ENCODE peak calls at places on chromosomes 11 and 22, in seven cellular contexts. One of them, this sample, is unnamed.

GRCh38 chr22:24503137-24503850 is 8.2 kb downstream of the UPB1 start:
- DNase-seq in brain microvascular endothelial cell: peak
- DNase-seq in endothelial cell of umbilical vein: peak
- DNase-seq in H9: peak
- DNase-seq in psoas muscle: peak
- DNase-seq in transverse colon: peak
- DNase-seq in right lobe of liver: peak
- DNase-seq in this sample: peak

GRCh38 chr22:39106326-39106725 is 9.3 kb downstream of the APOBEC3H start:
- DNase-seq in brain microvascular endothelial cell: no peak
- DNase-seq in endothelial cell of umbilical vein: no peak
- DNase-seq in H9: no peak
- DNase-seq in psoas muscle: no peak
- DNase-seq in transverse colon: no peak
- DNase-seq in right lobe of liver: no peak
- DNase-seq in this sample: no peak

GRCh38 chr22:25735657-25736056 is 6.3 kb upstream of the MYO18B start:
- DNase-seq in brain microvascular endothelial cell: no peak
- DNase-seq in endothelial cell of umbilical vein: no peak
- DNase-seq in H9: no peak
- DNase-seq in psoas muscle: no peak
- DNase-seq in transverse colon: no peak
- DNase-seq in right lobe of liver: no peak
- DNase-seq in this sample: no peak

GRCh38 chr11:46392421-46393230 is 1.1 kb upstream of the CHRM4 start:
- DNase-seq in brain microvascular endothelial cell: peak
- DNase-seq in endothelial cell of umbilical vein: peak
- DNase-seq in H9: peak
- DNase-seq in psoas muscle: peak
- DNase-seq in transverse colon: peak
- DNase-seq in right lobe of liver: peak
- DNase-seq in this sample: peak

GRCh38 chr11:66070604-66071325 is 693 bp downstream of the PACS1 start:
- DNase-seq in brain microvascular endothelial cell: no peak
- DNase-seq in endothelial cell of umbilical vein: peak
- DNase-seq in H9: peak
- DNase-seq in psoas muscle: peak
- DNase-seq in transverse colon: peak
- DNase-seq in right lobe of liver: peak
- DNase-seq in this sample: peak

GRCh38 chr22:20198527-20199319 is 47.9 kb upstream of the CCDC188 start:
- DNase-seq in brain microvascular endothelial cell: no peak
- DNase-seq in endothelial cell of umbilical vein: no peak
- DNase-seq in H9: no peak
- DNase-seq in psoas muscle: no peak
- DNase-seq in transverse colon: no peak
- DNase-seq in right lobe of liver: no peak
- DNase-seq in this sample: no peak

GRCh38 chr11:122893131-122893530 is 10.6 kb downstream of the JHY start:
- DNase-seq in brain microvascular endothelial cell: no peak
- DNase-seq in endothelial cell of umbilical vein: no peak
- DNase-seq in H9: no peak
- DNase-seq in psoas muscle: no peak
- DNase-seq in transverse colon: no peak
- DNase-seq in right lobe of liver: no peak
- DNase-seq in this sample: no peak

GRCh38 chr11:89416961-89417360 is 74.2 kb downstream of the NOX4 start:
- DNase-seq in brain microvascular endothelial cell: no peak
- DNase-seq in endothelial cell of umbilical vein: no peak
- DNase-seq in H9: no peak
- DNase-seq in psoas muscle: no peak
- DNase-seq in transverse colon: no peak
- DNase-seq in right lobe of liver: no peak
- DNase-seq in this sample: no peak

GRCh38 chr11:119751281-119752060 is 22.5 kb upstream of the NECTIN1 start:
- DNase-seq in brain microvascular endothelial cell: no peak
- DNase-seq in endothelial cell of umbilical vein: no peak
- DNase-seq in H9: no peak
- DNase-seq in psoas muscle: no peak
- DNase-seq in transverse colon: no peak
- DNase-seq in right lobe of liver: no peak
- DNase-seq in this sample: no peak

GRCh38 chr11:93236741-93237675 is 39.2 kb upstream of the SLC36A4 start:
- DNase-seq in brain microvascular endothelial cell: peak
- DNase-seq in endothelial cell of umbilical vein: peak
- DNase-seq in H9: peak
- DNase-seq in psoas muscle: no peak
- DNase-seq in transverse colon: peak
- DNase-seq in right lobe of liver: no peak
- DNase-seq in this sample: peak

GRCh38 chr11:83819936-83820549 is 533.9 kb upstream of the CCDC90B start:
- DNase-seq in brain microvascular endothelial cell: peak
- DNase-seq in endothelial cell of umbilical vein: peak
- DNase-seq in H9: no peak
- DNase-seq in psoas muscle: no peak
- DNase-seq in transverse colon: no peak
- DNase-seq in right lobe of liver: no peak
- DNase-seq in this sample: no peak

GRCh38 chr11:87740968-87741367 is 434.3 kb downstream of the RAB38 start:
- DNase-seq in brain microvascular endothelial cell: no peak
- DNase-seq in endothelial cell of umbilical vein: no peak
- DNase-seq in H9: no peak
- DNase-seq in psoas muscle: no peak
- DNase-seq in transverse colon: no peak
- DNase-seq in right lobe of liver: no peak
- DNase-seq in this sample: no peak

GRCh38 chr11:87740513-87740912 is 434.7 kb downstream of the RAB38 start:
- DNase-seq in brain microvascular endothelial cell: no peak
- DNase-seq in endothelial cell of umbilical vein: no peak
- DNase-seq in H9: no peak
- DNase-seq in psoas muscle: no peak
- DNase-seq in transverse colon: no peak
- DNase-seq in right lobe of liver: no peak
- DNase-seq in this sample: no peak

GRCh38 chr11:87739766-87740165 is 435.5 kb downstream of the RAB38 start:
- DNase-seq in brain microvascular endothelial cell: no peak
- DNase-seq in endothelial cell of umbilical vein: no peak
- DNase-seq in H9: no peak
- DNase-seq in psoas muscle: no peak
- DNase-seq in transverse colon: no peak
- DNase-seq in right lobe of liver: no peak
- DNase-seq in this sample: no peak

GRCh38 chr11:87743002-87743401 is 432.2 kb downstream of the RAB38 start:
- DNase-seq in brain microvascular endothelial cell: no peak
- DNase-seq in endothelial cell of umbilical vein: no peak
- DNase-seq in H9: no peak
- DNase-seq in psoas muscle: no peak
- DNase-seq in transverse colon: no peak
- DNase-seq in right lobe of liver: no peak
- DNase-seq in this sample: no peak
- TF ChIP-seq CTCF in brain microvascular endothelial cell: peak
- TF ChIP-seq CTCF in endothelial cell of umbilical vein: no peak
- TF ChIP-seq CTCF in H9: peak
- TF ChIP-seq CTCF in psoas muscle: peak
- TF ChIP-seq CTCF in transverse colon: no peak
- TF ChIP-seq CTCF in right lobe of liver: no peak
- TF ChIP-seq CTCF in this sample: no peak

DNA sequence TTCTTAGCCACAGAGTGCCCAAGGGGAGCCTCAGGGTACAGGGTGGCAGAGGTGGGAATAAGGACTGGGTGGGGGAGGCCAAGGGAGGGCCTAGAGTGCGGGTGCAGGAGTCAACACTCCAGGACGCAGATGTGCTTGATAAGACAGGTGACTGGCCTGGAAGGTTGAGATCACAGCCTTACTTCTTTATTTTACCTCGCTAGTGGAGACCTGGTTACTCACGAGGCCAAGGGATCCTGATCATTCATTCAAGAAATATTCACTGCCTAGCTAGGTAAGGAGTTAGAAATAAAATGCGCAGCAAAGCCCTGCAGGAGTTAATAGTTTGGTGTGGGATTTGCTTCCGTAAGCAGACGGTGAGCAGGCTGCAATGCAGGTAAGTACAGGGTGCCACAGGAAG is 13.2 kb upstream of the PEX26 start:
- DNase-seq in brain microvascular endothelial cell: no peak
- DNase-seq in endothelial cell of umbilical vein: no peak
- DNase-seq in H9: no peak
- DNase-seq in psoas muscle: no peak
- DNase-seq in transverse colon: no peak
- DNase-seq in right lobe of liver: no peak
- DNase-seq in this sample: no peak
- TF ChIP-seq CTCF in brain microvascular endothelial cell: no peak
- TF ChIP-seq CTCF in endothelial cell of umbilical vein: no peak
- TF ChIP-seq CTCF in H9: no peak
- TF ChIP-seq CTCF in psoas muscle: no peak
- TF ChIP-seq CTCF in transverse colon: no peak
- TF ChIP-seq CTCF in right lobe of liver: no peak
- TF ChIP-seq CTCF in this sample: no peak

GRCh38 chr22:46619830-46620501 is at the start of gene GRAMD4:
- DNase-seq in brain microvascular endothelial cell: no peak
- DNase-seq in endothelial cell of umbilical vein: no peak
- DNase-seq in H9: no peak
- DNase-seq in psoas muscle: peak
- DNase-seq in transverse colon: no peak
- DNase-seq in right lobe of liver: no peak
- DNase-seq in this sample: no peak
- TF ChIP-seq CTCF in brain microvascular endothelial cell: no peak
- TF ChIP-seq CTCF in endothelial cell of umbilical vein: no peak
- TF ChIP-seq CTCF in H9: no peak
- TF ChIP-seq CTCF in psoas muscle: no peak
- TF ChIP-seq CTCF in transverse colon: no peak
- TF ChIP-seq CTCF in right lobe of liver: no peak
- TF ChIP-seq CTCF in this sample: no peak

GRCh38 chr22:44068422-44069191 is 44.5 kb downstream of the PARVB start:
- DNase-seq in brain microvascular endothelial cell: no peak
- DNase-seq in endothelial cell of umbilical vein: no peak
- DNase-seq in H9: no peak
- DNase-seq in psoas muscle: no peak
- DNase-seq in transverse colon: peak
- DNase-seq in right lobe of liver: no peak
- DNase-seq in this sample: no peak

GRCh38 chr22:44067033-44067432 is 42.9 kb downstream of the PARVB start:
- DNase-seq in brain microvascular endothelial cell: no peak
- DNase-seq in endothelial cell of umbilical vein: peak
- DNase-seq in H9: no peak
- DNase-seq in psoas muscle: no peak
- DNase-seq in transverse colon: no peak
- DNase-seq in right lobe of liver: no peak
- DNase-seq in this sample: no peak

GRCh38 chr22:44071760-44072159 is 47.7 kb downstream of the PARVB start:
- DNase-seq in brain microvascular endothelial cell: no peak
- DNase-seq in endothelial cell of umbilical vein: no peak
- DNase-seq in H9: no peak
- DNase-seq in psoas muscle: no peak
- DNase-seq in transverse colon: no peak
- DNase-seq in right lobe of liver: no peak
- DNase-seq in this sample: no peak

GRCh38 chr22:44070029-44070428 is 45.9 kb downstream of the PARVB start:
- DNase-seq in brain microvascular endothelial cell: no peak
- DNase-seq in endothelial cell of umbilical vein: no peak
- DNase-seq in H9: no peak
- DNase-seq in psoas muscle: no peak
- DNase-seq in transverse colon: no peak
- DNase-seq in right lobe of liver: no peak
- DNase-seq in this sample: no peak

DNA sequence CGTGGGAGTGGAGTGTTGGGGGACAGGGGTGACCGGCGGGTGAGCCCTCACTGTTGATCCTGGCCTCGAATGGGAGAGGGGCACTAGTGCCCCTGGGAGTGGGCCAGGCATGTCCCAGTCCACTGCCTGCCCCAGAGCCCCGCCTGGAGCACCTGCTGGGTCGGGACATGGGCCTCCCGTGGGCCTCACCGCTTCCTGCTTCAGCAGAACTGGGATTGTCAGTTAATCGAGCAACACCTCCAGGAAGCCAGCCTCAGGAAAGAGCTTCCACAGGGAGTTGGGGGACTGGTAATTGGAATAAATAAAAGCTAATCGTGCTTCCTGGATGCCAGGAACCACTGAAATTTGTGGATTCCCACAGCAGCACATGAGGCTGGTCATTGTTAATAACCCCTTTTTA is 43.8 kb downstream of the PARVB start:
- DNase-seq in brain microvascular endothelial cell: no peak
- DNase-seq in endothelial cell of umbilical vein: peak
- DNase-seq in H9: no peak
- DNase-seq in psoas muscle: no peak
- DNase-seq in transverse colon: no peak
- DNase-seq in right lobe of liver: no peak
- DNase-seq in this sample: no peak
- TF ChIP-seq CTCF in brain microvascular endothelial cell: no peak
- TF ChIP-seq CTCF in endothelial cell of umbilical vein: no peak
- TF ChIP-seq CTCF in H9: no peak
- TF ChIP-seq CTCF in psoas muscle: no peak
- TF ChIP-seq CTCF in transverse colon: no peak
- TF ChIP-seq CTCF in right lobe of liver: no peak
- TF ChIP-seq CTCF in this sample: no peak

GRCh38 chr22:44181033-44181911 is 547 bp downstream of the PARVG start:
- DNase-seq in brain microvascular endothelial cell: no peak
- DNase-seq in endothelial cell of umbilical vein: no peak
- DNase-seq in H9: no peak
- DNase-seq in psoas muscle: peak
- DNase-seq in transverse colon: peak
- DNase-seq in right lobe of liver: no peak
- DNase-seq in this sample: no peak

GRCh38 chr22:44180706-44181032 is at the start of gene PARVG:
- DNase-seq in brain microvascular endothelial cell: no peak
- DNase-seq in endothelial cell of umbilical vein: no peak
- DNase-seq in H9: peak
- DNase-seq in psoas muscle: no peak
- DNase-seq in transverse colon: peak
- DNase-seq in right lobe of liver: no peak
- DNase-seq in this sample: peak

GRCh38 chr22:44179989-44180705 is 578 bp upstream of the PARVG start:
- DNase-seq in brain microvascular endothelial cell: no peak
- DNase-seq in endothelial cell of umbilical vein: no peak
- DNase-seq in H9: no peak
- DNase-seq in psoas muscle: peak
- DNase-seq in transverse colon: no peak
- DNase-seq in right lobe of liver: no peak
- DNase-seq in this sample: no peak

GRCh38 chr22:44182591-44183588 is 2.2 kb downstream of the PARVG start:
- DNase-seq in brain microvascular endothelial cell: no peak
- DNase-seq in endothelial cell of umbilical vein: no peak
- DNase-seq in H9: no peak
- DNase-seq in psoas muscle: peak
- DNase-seq in transverse colon: peak
- DNase-seq in right lobe of liver: peak
- DNase-seq in this sample: no peak

GRCh38 chr22:44181912-44182590 is 1.3 kb downstream of the PARVG start:
- DNase-seq in brain microvascular endothelial cell: no peak
- DNase-seq in endothelial cell of umbilical vein: no peak
- DNase-seq in H9: no peak
- DNase-seq in psoas muscle: peak
- DNase-seq in transverse colon: no peak
- DNase-seq in right lobe of liver: no peak
- DNase-seq in this sample: no peak
- TF ChIP-seq CTCF in brain microvascular endothelial cell: no peak
- TF ChIP-seq CTCF in endothelial cell of umbilical vein: no peak
- TF ChIP-seq CTCF in H9: peak
- TF ChIP-seq CTCF in psoas muscle: no peak
- TF ChIP-seq CTCF in transverse colon: no peak
- TF ChIP-seq CTCF in right lobe of liver: no peak
- TF ChIP-seq CTCF in this sample: no peak

This sample was measured in Calu3.